ENCODE peak calls at places on chromosomes 11 and 22, in seven cellular contexts. T is Peyer's patch, C is heart left ventricle, G is adrenal gland, A is tibial nerve, K is stomach, U is right lobe of liver. O is an unnamed sample.

GRCh38 chr11:21037836-21038235 is 368.4 kb downstream of the NELL1 start:
- DNase-seq in C (no peak), U (no peak), K (no peak), G (no peak), T (no peak), A (no peak), O (no peak)

GRCh38 chr11:114273071-114273470 is 23.1 kb upstream of the NNMT start:
- DNase-seq in A (no peak), T (no peak), U (no peak), G (no peak), C (no peak), K (no peak), O (no peak)

GRCh38 chr11:117083011-117083940 is 15.0 kb downstream of the SIK3 start:
- DNase-seq in K (no peak), U (no peak), A (no peak), C (no peak), G (no peak), T (no peak), O (no peak)

GRCh38 chr22:19875531-19876313 is 21.0 kb upstream of the GNB1L start:
- DNase-seq in A (no peak), G (no peak), U (peak), K (no peak), C (peak), T (no peak), O (peak)

GRCh38 chr22:39230261-39231196 is 14.3 kb downstream of the PDGFB start:
- DNase-seq in K (no peak), A (no peak), U (no peak), T (no peak), G (no peak), C (no peak), O (no peak)

GRCh38 chr22:50548046-50548912 is 2.6 kb downstream of the KLHDC7B start:
- DNase-seq in U (peak), T (peak), G (no peak), C (peak), A (no peak), K (no peak), O (peak)

GRCh38 chr11:64141081-64141783 is 24.7 kb downstream of the MACROD1 start:
- DNase-seq in K (no peak), G (no peak), A (no peak), T (no peak), U (no peak), C (no peak), O (no peak)

GRCh38 chr11:72983560-72983959 is 158.6 kb downstream of the FCHSD2 start:
- DNase-seq in T (no peak), G (no peak), A (no peak), U (no peak), K (no peak), C (no peak), O (no peak)

GRCh38 chr11:113465786-113466185 is 9.4 kb downstream of the DRD2 start:
- DNase-seq in A (no peak), G (no peak), K (no peak), T (no peak), U (no peak), C (no peak), O (no peak)

GRCh38 chr11:61129608-61130523 is 27.6 kb downstream of the CD5 start:
- DNase-seq in U (peak), A (peak), G (peak), C (peak), T (peak), K (peak), O (peak)
- H3K4me3 ChIP-seq in U (no peak), A (peak), G (no peak), C (no peak), T (peak), K (peak), O (peak)

GRCh38 chr22:12601870-12602779 is 2925.9 kb upstream of the OR11H1 start:
- DNase-seq in C (peak), A (no peak), G (peak), K (peak), T (no peak), U (peak), O (peak)
- TF ChIP-seq POLR2A in C (no peak), A (no peak), G (no peak), K (no peak), T (no peak), U (no peak), O (no peak)

DNA sequence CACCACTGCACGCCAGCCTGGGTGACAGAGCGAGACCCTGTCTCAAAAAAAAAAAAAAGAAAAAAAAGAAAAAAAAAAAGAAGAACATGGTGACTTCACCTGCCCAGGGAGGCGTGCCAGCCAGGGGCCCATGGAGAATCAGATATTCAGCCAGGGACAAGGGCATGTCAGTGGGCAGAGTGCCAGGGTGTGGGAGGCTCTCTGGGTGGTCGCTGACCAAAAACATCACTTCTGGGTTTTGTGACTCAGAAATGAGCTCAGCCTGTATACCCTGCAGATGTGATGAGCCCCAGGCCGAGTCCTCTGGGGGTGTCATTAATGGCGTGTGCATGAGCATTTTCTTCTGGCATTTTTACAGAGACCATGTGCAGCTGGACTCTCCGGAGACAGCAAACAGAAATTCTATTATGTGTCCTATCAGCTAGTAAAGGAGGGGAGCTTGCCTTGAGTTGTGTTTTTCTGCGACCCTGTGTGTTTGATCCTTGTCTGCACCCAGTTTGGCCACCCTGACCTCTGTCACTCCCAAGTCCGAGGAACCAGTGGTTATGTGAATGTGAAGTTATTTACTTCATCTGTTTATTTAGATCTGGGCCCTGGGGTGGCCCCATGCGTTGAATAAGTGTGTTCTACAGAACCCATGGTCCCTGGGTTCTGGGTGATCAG is 53.6 kb downstream of the BCR start:
- DNase-seq in C (no peak), U (no peak), T (no peak), A (no peak), K (no peak), G (no peak), O (no peak)
- H3K27ac ChIP-seq in C (no peak), U (no peak), T (no peak), A (peak), K (no peak), G (no peak), O (no peak)

DNA sequence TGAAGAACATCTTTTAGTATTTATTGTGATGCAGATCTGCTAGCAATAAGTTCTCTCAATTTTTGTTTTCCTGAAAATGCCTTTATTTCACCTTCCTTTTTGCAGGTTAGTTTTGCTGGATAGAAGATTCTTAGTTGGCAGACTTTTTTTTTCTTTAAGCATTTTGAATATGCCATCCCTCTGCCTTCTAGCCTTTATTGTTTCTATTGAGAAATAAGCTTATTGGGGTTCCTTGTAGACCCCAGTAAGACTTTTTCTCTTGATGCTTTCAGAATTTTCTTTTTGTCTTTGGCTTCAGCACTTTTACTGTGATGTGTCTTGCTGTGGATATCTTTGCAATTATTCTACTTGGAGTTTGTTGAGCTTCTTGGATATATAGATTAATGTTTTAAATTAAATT is 160.6 kb downstream of the PGR start:
- DNase-seq in U (no peak), G (no peak), C (no peak), T (no peak), A (no peak), K (no peak), O (no peak)
- H3K4me3 ChIP-seq in U (no peak), G (no peak), C (no peak), T (no peak), A (no peak), K (no peak), O (no peak)

GRCh38 chr11:47989779-47990178 is 9.4 kb downstream of the PTPRJ start:
- DNase-seq in C (no peak), T (no peak), U (no peak), A (no peak), K (no peak), G (no peak), O (no peak)
- TF ChIP-seq POLR2A in C (no peak), T (no peak), U (no peak), A (no peak), K (no peak), G (no peak), O (no peak)

GRCh38 chr22:21043856-21044535 is 1.8 kb upstream of the LRRC74B start:
- DNase-seq in K (no peak), T (no peak), G (no peak), C (no peak), U (no peak), A (no peak), O (no peak)
- H3K27ac ChIP-seq in K (no peak), T (peak), G (peak), C (no peak), U (no peak), A (no peak), O (no peak)

DNA sequence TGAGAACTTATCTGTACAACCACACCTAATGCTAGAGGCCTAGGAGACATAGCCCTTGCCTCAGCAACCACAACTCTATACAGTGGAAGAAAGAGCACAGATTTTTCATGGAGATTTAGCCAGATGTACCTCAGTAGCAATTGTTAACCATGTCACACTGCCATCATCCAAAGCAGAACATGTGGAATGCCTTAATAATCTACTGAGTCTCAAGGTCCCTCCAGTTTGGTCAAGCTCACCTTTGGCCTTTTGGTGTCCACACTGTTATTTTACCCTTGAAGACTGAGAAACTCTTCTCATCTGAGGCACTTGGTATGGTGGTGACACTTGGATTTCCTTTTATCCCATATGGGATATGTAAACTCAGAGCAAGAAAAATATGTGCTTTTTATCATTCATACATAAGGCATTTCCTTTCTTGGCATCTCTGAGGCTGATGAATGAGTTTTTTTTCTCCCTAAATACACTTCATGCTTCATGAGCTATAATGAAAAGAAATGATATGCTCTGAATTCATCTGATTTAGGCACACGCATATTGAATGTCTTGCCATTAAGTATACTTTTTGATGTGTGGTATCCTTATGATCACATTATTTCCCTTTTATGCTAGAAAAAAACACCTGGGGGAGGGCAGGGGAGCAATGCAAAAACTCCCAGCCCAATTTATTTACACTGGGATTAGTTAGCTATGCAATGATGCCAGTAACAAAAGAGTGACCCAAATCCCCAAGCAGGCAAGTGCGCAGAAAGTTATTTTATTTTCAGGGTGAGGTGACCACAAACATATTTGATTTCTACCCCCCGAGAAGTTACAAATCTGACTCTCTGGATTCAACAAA is 63.3 kb upstream of the ME3 start:
- DNase-seq in K (no peak), T (no peak), U (no peak), A (no peak), G (no peak), C (no peak), O (no peak)
- H3K4me3 ChIP-seq in K (no peak), T (no peak), U (no peak), A (no peak), G (no peak), C (no peak), O (no peak)

GRCh38 chr22:44750481-44750880 is 1.9 kb upstream of the ARHGAP8 start:
- DNase-seq in G (no peak), A (no peak), K (no peak), T (no peak), C (no peak), U (no peak), O (no peak)

GRCh38 chr22:44755000-44755399 is 2.6 kb downstream of the ARHGAP8 start:
- DNase-seq in T (no peak), G (no peak), C (no peak), U (no peak), K (no peak), A (no peak), O (no peak)

GRCh38 chr22:44753189-44754042 is 1.0 kb downstream of the ARHGAP8 start:
- DNase-seq in U (no peak), C (no peak), A (peak), G (no peak), T (no peak), K (no peak), O (no peak)

GRCh38 chr22:44755418-44755817 is 3.0 kb downstream of the ARHGAP8 start:
- DNase-seq in K (no peak), C (no peak), U (no peak), G (no peak), A (no peak), T (no peak), O (no peak)

GRCh38 chr22:44752285-44753188 is at the start of gene ARHGAP8:
- DNase-seq in G (no peak), T (no peak), U (no peak), C (no peak), A (no peak), K (peak), O (no peak)
- TF ChIP-seq POLR2A in G (no peak), T (no peak), U (no peak), C (no peak), A (no peak), K (no peak), O (no peak)

GRCh38 chr11:121657191-121657590 is 204.4 kb upstream of the SORL1-AS1 start:
- DNase-seq in G (no peak), K (no peak), A (no peak), U (no peak), T (no peak), C (no peak), O (no peak)
- H3K27ac ChIP-seq in G (peak), K (peak), A (peak), U (no peak), T (no peak), C (peak), O (peak)

O was measured in suprapubic skin.